ENCODE peak calls at places on chromosomes 11 and 22, in eight cellular contexts. M, E, V, U, L, Y, B and D are unnamed samples.
A peak's percentile ranks its signal among the peaks of the same experiment; 100 is the strongest.

GRCh38 chr22:38016182-38017078 is 32.1 kb upstream of the SOX10 start:
- DNase-seq in M (no peak), E (no peak), V (no peak), U (peak; percentile 95), L (peak; percentile 79), Y (no peak), B (no peak), D (no peak)

GRCh38 chr11:96015911-96016565 is 92.1 kb upstream of the MTMR2 start:
- DNase-seq in M (no peak), E (no peak), V (no peak), U (no peak), L (no peak), Y (peak; percentile 15), B (no peak), D (no peak)

GRCh38 chr11:75532200-75532972 is 6.6 kb upstream of the GDPD5 start:
- DNase-seq in M (peak; percentile 47), E (no peak), V (peak; percentile 79), U (peak; percentile 41), L (peak; percentile 76), Y (peak; percentile 79), B (no peak), D (peak; percentile 83)

GRCh38 chr11:60301178-60301577 is 20.7 kb downstream of the MS4A4A start:
- DNase-seq in M (no peak), E (no peak), V (no peak), U (no peak), L (no peak), Y (no peak), B (no peak), D (no peak)

GRCh38 chr22:41237707-41238569 is 2.8 kb downstream of the CHADL start:
- DNase-seq in M (no peak), E (no peak), V (peak; percentile 58), U (no peak), L (peak; percentile 73), Y (peak; percentile 84), B (no peak), D (peak; percentile 80)

GRCh38 chr11:2652362-2652761 is 47.4 kb downstream of the KCNQ1OT1 start:
- DNase-seq in M (no peak), E (no peak), V (no peak), U (no peak), L (no peak), Y (no peak), B (no peak), D (no peak)

GRCh38 chr11:35286156-35286555 is 133.2 kb downstream of the SLC1A2 start:
- DNase-seq in M (no peak), E (no peak), V (no peak), U (no peak), L (no peak), Y (no peak), B (no peak), D (no peak)

GRCh38 chr11:38156495-38157146 is 1558.6 kb upstream of the RAG2 start:
- DNase-seq in M (no peak), E (no peak), V (no peak), U (no peak), L (no peak), Y (no peak), B (no peak), D (no peak)

GRCh38 chr11:62889484-62890437 is 9.1 kb downstream of the SLC3A2 start:
- DNase-seq in M (no peak), E (no peak), V (no peak), U (no peak), L (peak; percentile 14), Y (no peak), B (no peak), D (peak; percentile 90)

GRCh38 chr11:132200303-132200936 is 830.0 kb downstream of the NTM start:
- DNase-seq in M (peak; percentile 58), E (no peak), V (no peak), U (no peak), L (no peak), Y (no peak), B (no peak), D (no peak)